ENCODE peak calls at places on chromosomes 7 and 10, in four cellular contexts. R is HepG2, X is K562, P is GM12878. O is an unnamed sample.

GRCh38 chr10:48289652-48290238 is 15.2 kb upstream of the FRMPD2 start:
- DNase-seq in X (peak), R (peak), P (no peak), O (peak)

GRCh38 chr10:97648557-97649404 is 8.3 kb downstream of the PI4K2A start:
- DNase-seq in X (peak), P (peak), R (peak), O (peak)

GRCh38 chr7:41881313-41882130 is 178.6 kb upstream of the INHBA start:
- DNase-seq in P (peak), X (peak), R (no peak), O (no peak)

GRCh38 chr7:131197920-131198610 is 129.6 kb upstream of the MKLN1 start:
- DNase-seq in P (no peak), R (no peak), X (no peak), O (no peak)

GRCh38 chr10:74419491-74420466 is 268.8 kb downstream of the ADK start:
- DNase-seq in R (no peak), P (peak), X (peak), O (peak)

GRCh38 chr10:133309720-133310398 is 1.1 kb downstream of the ZNF511 start:
- DNase-seq in R (no peak), X (no peak), P (no peak), O (no peak)

GRCh38 chr7:155398944-155399343 is 59.0 kb upstream of the EN2 start:
- DNase-seq in R (no peak), X (peak), P (no peak), O (peak)

GRCh38 chr7:108308276-108308675 is 148.0 kb downstream of the NRCAM start:
- DNase-seq in R (no peak), X (no peak), P (no peak), O (no peak)

GRCh38 chr10:122267849-122268737 is 3.0 kb upstream of the BTBD16 start:
- DNase-seq in P (no peak), X (peak), R (peak), O (peak)

DNA sequence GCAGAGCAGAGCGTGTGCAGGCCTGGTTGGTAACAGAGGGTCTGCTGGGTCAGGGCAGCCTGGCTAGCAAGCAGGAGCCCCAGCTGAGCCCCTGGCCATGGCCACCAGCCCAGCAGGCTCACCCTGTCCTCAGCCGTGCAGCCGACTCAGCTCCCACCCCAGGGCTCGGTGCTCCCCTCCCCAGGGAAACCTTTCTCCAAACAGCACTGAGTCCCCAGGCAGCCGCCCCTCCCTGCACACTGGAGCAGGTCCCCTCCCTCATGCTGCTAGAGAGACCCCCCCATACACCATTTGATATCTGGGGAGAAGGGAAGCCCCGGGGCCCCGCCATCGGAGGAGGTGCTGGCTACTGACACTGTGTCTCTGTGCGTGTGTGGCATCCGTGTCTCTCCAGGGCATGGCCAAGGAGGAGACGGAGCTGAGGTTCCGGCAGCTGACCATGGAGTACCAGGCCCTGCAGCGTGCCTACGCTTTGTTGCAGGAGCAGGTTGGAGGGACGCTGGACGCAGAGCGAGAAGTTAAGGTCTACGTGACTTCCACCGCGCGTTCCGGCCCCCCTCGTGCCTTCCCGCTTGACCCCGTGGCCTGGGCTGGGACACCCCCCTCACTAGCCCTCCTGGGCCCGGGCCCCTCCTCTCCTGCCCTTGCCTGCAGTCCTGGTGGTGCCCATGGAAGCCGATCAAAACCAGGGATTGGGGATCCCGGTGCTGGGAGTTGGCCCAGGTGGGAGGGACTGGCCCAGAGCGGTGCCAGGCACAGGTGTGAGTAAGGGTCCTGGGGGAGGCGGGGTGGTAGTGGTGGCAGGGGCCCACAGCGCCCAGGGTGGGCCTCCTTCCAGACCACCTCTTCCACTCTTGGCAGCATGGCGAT is 45.0 kb upstream of the DPYSL4 start:
- DNase-seq in R (no peak), P (no peak), X (no peak), O (no peak)
- H3K27ac ChIP-seq in R (no peak), P (no peak), X (no peak), O (no peak)

GRCh38 chr7:106042196-106042611 is 69.9 kb downstream of the SYPL1 start:
- DNase-seq in X (no peak), P (no peak), R (no peak), O (no peak)

GRCh38 chr7:106039486-106040060 is 72.5 kb downstream of the SYPL1 start:
- DNase-seq in P (no peak), X (no peak), R (no peak), O (no peak)

GRCh38 chr7:106038916-106039315 is 73.2 kb downstream of the SYPL1 start:
- DNase-seq in R (no peak), P (no peak), X (no peak), O (no peak)

GRCh38 chr7:106038289-106038688 is 73.8 kb downstream of the SYPL1 start:
- DNase-seq in P (no peak), R (no peak), X (no peak), O (no peak)

DNA sequence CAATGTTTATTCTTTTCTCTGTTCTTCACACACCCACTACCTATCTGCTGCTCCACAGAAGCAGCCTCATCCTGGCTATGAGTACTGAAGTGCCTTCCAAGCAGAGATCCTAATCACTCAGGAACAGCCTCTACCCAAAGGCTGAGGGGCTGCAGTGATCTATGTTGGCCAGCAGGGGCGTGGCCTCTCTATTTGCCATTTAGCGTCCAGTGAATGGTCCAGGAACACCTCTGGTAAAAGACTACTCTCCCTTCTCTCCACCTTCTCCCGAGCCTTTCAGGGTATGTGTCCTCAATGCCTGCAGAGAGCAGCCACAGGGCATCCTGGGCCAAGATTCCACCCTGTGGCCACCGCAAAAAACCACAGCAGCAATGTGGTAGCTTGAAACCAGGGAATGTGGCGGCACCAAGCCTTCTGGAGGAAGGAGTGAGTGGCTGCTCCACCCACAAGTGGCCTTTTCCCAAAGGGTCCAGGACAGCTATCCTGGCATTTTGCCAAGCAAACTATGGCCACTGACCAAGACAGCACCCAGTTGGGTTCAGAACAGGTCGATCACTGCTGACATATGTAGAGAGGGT is 70.9 kb downstream of the SYPL1 start:
- DNase-seq in R (peak), X (peak), P (no peak), O (peak)
- TF ChIP-seq ESRRA in R (no peak), X (peak), P (no peak), O (no peak)

GRCh38 chr7:7609330-7609729 is 31.2 kb upstream of the UMAD1 start:
- DNase-seq in X (no peak), P (no peak), R (no peak), O (no peak)

GRCh38 chr7:7617550-7617949 is 23.0 kb upstream of the UMAD1 start:
- DNase-seq in P (no peak), R (no peak), X (peak), O (no peak)

GRCh38 chr7:7613210-7613609 is 27.3 kb upstream of the UMAD1 start:
- DNase-seq in R (no peak), P (no peak), X (no peak), O (no peak)

GRCh38 chr7:7614066-7614738 is 26.4 kb upstream of the UMAD1 start:
- DNase-seq in X (peak), P (no peak), R (no peak), O (no peak)

GRCh38 chr7:7612519-7612918 is 28.0 kb upstream of the UMAD1 start:
- DNase-seq in P (no peak), R (no peak), X (no peak), O (no peak)
- H3K27ac ChIP-seq in P (no peak), R (no peak), X (no peak), O (no peak)

DNA sequence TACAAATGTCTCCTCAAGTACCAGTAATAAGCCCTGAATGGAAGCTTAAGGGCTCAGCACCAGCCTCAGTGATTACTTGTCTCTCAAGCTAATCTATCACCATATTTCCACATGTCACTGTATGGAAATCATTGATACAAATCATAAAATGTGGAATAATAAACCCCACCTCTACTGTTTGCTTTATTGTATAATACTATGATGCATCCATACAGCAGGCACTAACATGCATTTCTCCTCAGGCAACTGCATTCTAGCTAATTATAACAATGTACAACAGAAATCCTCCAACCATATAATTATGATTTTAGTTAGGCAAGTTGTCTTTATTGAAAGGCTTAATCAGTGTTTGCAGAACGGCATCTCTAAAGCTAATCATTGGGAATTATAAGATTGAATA is 26.2 kb downstream of the CRPPA start:
- DNase-seq in X (no peak), R (no peak), P (no peak), O (no peak)
- TF ChIP-seq ESRRA in X (no peak), R (no peak), P (no peak), O (no peak)

GRCh38 chr10:61971016-61971350 is 69.5 kb downstream of the ARID5B start:
- DNase-seq in P (no peak), X (no peak), R (no peak), O (no peak)

GRCh38 chr10:61973169-61973568 is 71.7 kb downstream of the ARID5B start:
- DNase-seq in P (no peak), X (no peak), R (no peak), O (no peak)

GRCh38 chr10:61974611-61975010 is 73.1 kb downstream of the ARID5B start:
- DNase-seq in X (peak), P (no peak), R (no peak), O (no peak)

GRCh38 chr10:61975107-61975932 is 73.8 kb downstream of the ARID5B start:
- DNase-seq in R (no peak), P (no peak), X (peak), O (peak)

GRCh38 chr10:61973923-61974322 is 72.4 kb downstream of the ARID5B start:
- DNase-seq in X (no peak), R (no peak), P (no peak), O (no peak)
- H3K27ac ChIP-seq in X (no peak), R (no peak), P (peak), O (no peak)